ENCODE peak calls at places on chromosomes 12 and 14, in five cellular contexts. I, C, V, P and D are unnamed samples.
A peak's percentile ranks its signal among the peaks of the same experiment; 100 is the strongest.

GRCh38 chr12:288687-289086 is 26.1 kb upstream of the SLC6A13 start:
- DNase-seq in P (no peak), C (no peak), V (peak; percentile 86), I (no peak), D (peak; percentile 19)

GRCh38 chr14:57704796-57705195 is 161.1 kb downstream of the SLC35F4 start:
- DNase-seq in C (no peak), V (no peak), P (no peak), I (no peak), D (no peak)

GRCh38 chr14:101499080-101499479 is 62.2 kb upstream of the DIO3 start:
- DNase-seq in V (no peak), I (no peak), C (peak; percentile 11), P (no peak), D (no peak)

GRCh38 chr12:105595440-105595839 is 264.9 kb downstream of the C12orf75 start:
- DNase-seq in V (no peak), P (no peak), I (no peak), C (no peak), D (no peak)

GRCh38 chr12:131672941-131673330 is 38.0 kb upstream of the SFSWAP start:
- DNase-seq in V (no peak), P (no peak), I (no peak), C (no peak), D (no peak)

GRCh38 chr12:70757830-70758493 is 120.7 kb upstream of the PTPRB start:
- DNase-seq in I (no peak), V (no peak), P (no peak), C (no peak), D (no peak)

GRCh38 chr12:124782132-124782531 is 81.5 kb downstream of the SCARB1 start:
- DNase-seq in I (no peak), P (peak; percentile 23), C (no peak), V (no peak), D (no peak)

GRCh38 chr12:116276433-116277216 is 868 bp downstream of the MED13L start:
- DNase-seq in I (peak; percentile 66), V (peak; percentile 59), P (peak; percentile 80), C (no peak), D (peak; percentile 77)

GRCh38 chr14:44720707-44721106 is 213.6 kb upstream of the FSCB start:
- DNase-seq in I (no peak), C (no peak), V (no peak), P (no peak), D (no peak)

GRCh38 chr12:47943492-47944359 is 19.7 kb upstream of the TMEM106C start:
- DNase-seq in C (no peak), P (no peak), I (no peak), V (no peak), D (no peak)

GRCh38 chr14:68871392-68871791 is 78.5 kb upstream of the ZFP36L1 start:
- DNase-seq in I (no peak), C (no peak), P (no peak), V (no peak), D (no peak)

GRCh38 chr12:56119361-56119796 is 1.3 kb downstream of the ZC3H10 start:
- DNase-seq in P (peak; percentile 98), V (peak; percentile 94), I (peak; percentile 69), C (peak; percentile 90), D (peak; percentile 97)

GRCh38 chr12:5257763-5258475 is 174.0 kb upstream of the NTF3 start:
- DNase-seq in P (no peak), I (no peak), V (no peak), C (no peak), D (no peak)

GRCh38 chr12:57087689-57088441 is 1.0 kb upstream of the NAB2 start:
- DNase-seq in I (peak; percentile 85), V (peak; percentile 98), C (peak; percentile 98), P (peak; percentile 98), D (peak; percentile 99)

GRCh38 chr12:47987411-47988072 is 16.7 kb downstream of the COL2A1 start:
- DNase-seq in P (no peak), C (no peak), V (peak; percentile 43), I (no peak), D (no peak)

GRCh38 chr14:39491134-39491541 is 58.9 kb upstream of the FBXO33 start:
- DNase-seq in I (peak; percentile 46), P (peak; percentile 55), V (peak; percentile 52), C (no peak), D (peak; percentile 55)

GRCh38 chr12:12081836-12082497 is 11.2 kb downstream of the BCL2L14 start:
- DNase-seq in P (peak; percentile 74), V (peak; percentile 55), C (peak; percentile 45), I (peak; percentile 52), D (peak; percentile 77)

GRCh38 chr12:114895822-114896221 is 211.8 kb upstream of the TBX3 start:
- DNase-seq in V (peak; percentile 42), P (peak; percentile 34), C (no peak), I (no peak), D (peak; percentile 72)

GRCh38 chr12:110501378-110501721 is 561 bp downstream of the VPS29 start:
- DNase-seq in I (no peak), P (peak; percentile 48), V (peak; percentile 31), C (peak; percentile 45), D (peak; percentile 63)

GRCh38 chr12:62914443-62914909 is 20.5 kb downstream of the PPM1H start:
- DNase-seq in P (no peak), C (no peak), I (no peak), V (no peak), D (no peak)

GRCh38 chr12:16588812-16589211 is 17.1 kb downstream of the LMO3 start:
- DNase-seq in P (peak; percentile 75), V (peak; percentile 19), C (no peak), I (no peak), D (no peak)

GRCh38 chr12:112370868-112371510 is 11.2 kb downstream of the HECTD4 start:
- DNase-seq in P (no peak), V (no peak), C (no peak), I (no peak), D (no peak)

GRCh38 chr12:109722753-109723109 is 9.1 kb downstream of the FAM222A start:
- DNase-seq in P (no peak), V (no peak), I (no peak), C (no peak), D (no peak)

GRCh38 chr12:75087656-75088055 is 122.0 kb downstream of the KCNC2 start:
- DNase-seq in C (no peak), I (no peak), P (peak; percentile 18), V (no peak), D (no peak)

GRCh38 chr12:77615331-77615730 is 215.4 kb upstream of the NAV3 start:
- DNase-seq in C (peak; percentile 35), I (no peak), V (no peak), P (peak; percentile 62), D (no peak)

DNA sequence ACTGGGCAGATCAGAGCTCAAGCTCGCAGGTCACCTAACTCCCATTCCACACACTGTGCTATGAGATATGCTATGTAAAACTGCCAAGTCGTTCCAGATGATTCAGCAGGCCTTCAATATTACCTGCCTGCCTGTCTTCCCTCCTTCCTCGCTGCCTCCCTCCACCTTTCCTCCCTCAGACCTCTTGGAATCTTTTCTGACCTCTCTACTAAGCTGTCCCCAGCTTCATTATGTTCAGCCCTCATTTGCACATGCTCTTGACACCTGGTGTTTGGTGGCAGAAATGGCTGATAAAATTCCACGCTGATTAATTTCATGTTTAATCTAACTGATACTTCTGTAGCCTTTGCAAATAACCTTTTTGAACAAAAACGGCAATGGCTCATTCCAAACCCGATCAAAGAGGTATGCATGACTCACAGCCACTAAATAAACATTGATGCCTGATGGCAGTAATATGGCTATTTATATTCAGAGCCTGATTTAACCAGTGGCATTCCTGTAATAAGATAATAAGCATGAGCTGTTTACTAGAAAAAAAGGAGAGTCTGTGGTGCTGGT is 130.8 kb upstream of the EGLN3 start:
- DNase-seq in C (no peak), I (no peak), V (peak; percentile 40), P (no peak), D (peak; percentile 76)
- H4K8ac ChIP-seq in C (no peak overlapping the region), I (no peak overlapping the region), V (no peak overlapping the region), P (no peak overlapping the region), D (peak overlapping the region; percentile 30)

GRCh38 chr12:30990316-30990715 is 63.8 kb downstream of the TSPAN11 start:
- DNase-seq in V (no peak), C (no peak), P (peak; percentile 22), I (no peak), D (no peak)
- H4K8ac ChIP-seq in V (no peak overlapping the region), C (no peak overlapping the region), P (no peak overlapping the region), I (no peak overlapping the region), D (no peak overlapping the region)

GRCh38 chr14:72597834-72598233 is 296.1 kb downstream of the DPF3 start:
- DNase-seq in C (no peak), I (no peak), P (no peak), V (no peak), D (no peak)

GRCh38 chr14:72599579-72600470 is 294.1 kb downstream of the DPF3 start:
- DNase-seq in C (no peak), I (no peak), V (no peak), P (peak; percentile 68), D (no peak)

GRCh38 chr14:72598328-72598727 is 295.6 kb downstream of the DPF3 start:
- DNase-seq in C (no peak), I (no peak), P (no peak), V (no peak), D (no peak)

GRCh38 chr14:72603639-72604038 is 290.3 kb downstream of the DPF3 start:
- DNase-seq in V (no peak), P (no peak), I (no peak), C (no peak), D (no peak)

GRCh38 chr14:72600551-72601330 is 293.2 kb downstream of the DPF3 start:
- DNase-seq in P (no peak), I (no peak), V (no peak), C (no peak), D (no peak)
- H4K8ac ChIP-seq in P (no peak overlapping the region), I (no peak overlapping the region), V (peak overlapping the region; percentile 67), C (no peak overlapping the region), D (peak overlapping the region; percentile 31)

GRCh38 chr14:104816678-104816945 is 15.7 kb downstream of the ZBTB42 start:
- DNase-seq in I (no peak), V (no peak), P (no peak), C (no peak), D (no peak)
- H4K8ac ChIP-seq in I (no peak overlapping the region), V (peak overlapping the region; percentile 100), P (no peak overlapping the region), C (no peak overlapping the region), D (peak overlapping the region; percentile 92)

GRCh38 chr12:42237052-42237852 is 796 bp downstream of the YAF2 start:
- DNase-seq in P (peak; percentile 94), I (peak; percentile 72), V (peak; percentile 75), C (peak; percentile 87), D (peak; percentile 86)
- H4K8ac ChIP-seq in P (no peak overlapping the region), I (peak overlapping the region; percentile 41), V (peak overlapping the region; percentile 75), C (no peak overlapping the region), D (peak overlapping the region; percentile 54)

GRCh38 chr12:19066471-19067001 is 63.0 kb upstream of the PLEKHA5 start:
- DNase-seq in V (no peak), I (no peak), C (no peak), P (peak; percentile 23), D (no peak)

GRCh38 chr12:19065871-19066270 is 63.7 kb upstream of the PLEKHA5 start:
- DNase-seq in P (no peak), V (no peak), I (no peak), C (no peak), D (no peak)

GRCh38 chr12:19068137-19068536 is 61.4 kb upstream of the PLEKHA5 start:
- DNase-seq in C (no peak), P (no peak), I (no peak), V (no peak), D (peak; percentile 15)

GRCh38 chr12:19065223-19065622 is 64.3 kb upstream of the PLEKHA5 start:
- DNase-seq in I (no peak), C (no peak), V (no peak), P (no peak), D (no peak)

GRCh38 chr12:19064713-19065112 is 64.8 kb upstream of the PLEKHA5 start:
- DNase-seq in C (no peak), P (no peak), V (no peak), I (no peak), D (no peak)
- H4K8ac ChIP-seq in C (no peak overlapping the region), P (no peak overlapping the region), V (no peak overlapping the region), I (no peak overlapping the region), D (no peak overlapping the region)

GRCh38 chr12:28231248-28231647 is 41.0 kb downstream of the CCDC91 start:
- DNase-seq in V (no peak), C (no peak), P (no peak), I (no peak), D (no peak)
- H4K8ac ChIP-seq in V (no peak overlapping the region), C (no peak overlapping the region), P (no peak overlapping the region), I (no peak overlapping the region), D (no peak overlapping the region)